ENCODE peak calls at places on chromosomes 12 and 14, in ten cellular contexts. N is NB4, K is foreskin fibroblast, F is epithelial cell of esophagus, C is ovary, Q is thoracic aorta, M is astrocyte, W is HFF-Myc, Y is HCT116, Z is cardiac fibroblast. V is an unnamed sample.

GRCh38 chr12:108973753-108974152 is 47.1 kb downstream of the SVOP start:
- DNase-seq in Q (no peak), Y (no peak), Z (no peak), N (no peak), W (no peak), F (no peak), K (no peak), M (no peak), C (no peak), V (no peak)

GRCh38 chr14:88983755-88984154 is 159.3 kb downstream of the TTC8 start:
- DNase-seq in C (no peak), Q (no peak), K (peak), F (peak), W (peak), Z (peak), Y (no peak), N (no peak), M (peak), V (peak)

GRCh38 chr14:68658029-68658509 is 134.8 kb downstream of the ZFP36L1 start:
- DNase-seq in M (no peak), K (no peak), W (no peak), C (peak), Z (no peak), N (no peak), Y (no peak), F (no peak), Q (no peak), V (no peak)

GRCh38 chr14:45249847-45250575 is 3.0 kb downstream of the MIS18BP1 start:
- DNase-seq in N (peak), F (peak), Z (peak), Q (no peak), W (peak), C (no peak), K (peak), M (peak), Y (no peak), V (no peak)

GRCh38 chr14:31449136-31449535 is 8.2 kb downstream of the DTD2 start:
- DNase-seq in Q (no peak), Y (no peak), K (no peak), M (no peak), C (no peak), W (no peak), F (no peak), Z (no peak), N (no peak), V (no peak)

GRCh38 chr12:92581579-92581978 is 121.2 kb upstream of the PLEKHG7 start:
- DNase-seq in W (no peak), Y (no peak), F (no peak), K (no peak), N (peak), Q (no peak), M (no peak), Z (no peak), C (no peak), V (no peak)

GRCh38 chr14:54706768-54707167 is 139.8 kb downstream of the SAMD4A start:
- DNase-seq in F (no peak), N (no peak), C (no peak), Z (no peak), K (no peak), M (no peak), Q (no peak), Y (no peak), W (no peak), V (no peak)

GRCh38 chr12:110619534-110619953 is 5.6 kb downstream of the TCTN1 start:
- DNase-seq in C (no peak), W (no peak), F (no peak), Y (no peak), Z (no peak), Q (no peak), N (peak), K (peak), M (no peak), V (no peak)

GRCh38 chr14:20388159-20388558 is 25.1 kb downstream of the TEP1 start:
- DNase-seq in C (no peak), K (no peak), Y (no peak), N (no peak), Q (no peak), W (no peak), M (no peak), F (no peak), Z (no peak), V (no peak)

GRCh38 chr12:113325938-113326337 is 9.0 kb downstream of the SLC8B1 start:
- DNase-seq in W (peak), F (no peak), C (no peak), M (peak), Y (no peak), Q (no peak), K (peak), Z (peak), N (no peak), V (no peak)

GRCh38 chr12:131223171-131223761 is 269.6 kb downstream of the ADGRD1 start:
- DNase-seq in K (no peak), Z (no peak), C (no peak), W (no peak), Y (no peak), Q (no peak), M (no peak), F (no peak), N (no peak), V (no peak)

GRCh38 chr14:83217492-83217891 is 1683.8 kb upstream of the SEL1L start:
- DNase-seq in K (peak), Y (no peak), C (no peak), F (peak), Q (no peak), W (no peak), M (peak), Z (peak), N (no peak), V (peak)

GRCh38 chr12:72267974-72268373 is 4.2 kb upstream of the TRHDE start:
- DNase-seq in M (no peak), C (peak), Z (no peak), K (peak), W (no peak), Q (no peak), Y (no peak), N (no peak), F (no peak), V (no peak)
- TF ChIP-seq CTCF in M (peak), C (no peak), Z (peak), K (peak), W (peak), Q (peak), Y (peak), N (no peak), F (peak), V (no peak)

GRCh38 chr12:79652521-79652920 is 38.2 kb downstream of the PAWR start:
- DNase-seq in Z (no peak), W (no peak), M (no peak), F (no peak), Q (no peak), Y (no peak), K (no peak), N (no peak), C (no peak), V (no peak)
- H3K4me3 ChIP-seq in Z (no peak), W (no peak), M (no peak), F (no peak), Q (no peak), Y (no peak), K (no peak), N (no peak), C (no peak), V (no peak)

GRCh38 chr14:50977863-50978520 is 33.7 kb upstream of the PYGL start:
- DNase-seq in Q (no peak), Z (no peak), W (no peak), C (no peak), M (no peak), K (no peak), F (no peak), Y (no peak), N (peak), V (no peak)

GRCh38 chr14:50978888-50979287 is 34.6 kb upstream of the PYGL start:
- DNase-seq in Z (no peak), Q (no peak), C (no peak), Y (no peak), F (no peak), W (no peak), M (no peak), N (no peak), K (no peak), V (no peak)

GRCh38 chr14:50980451-50980850 is 36.2 kb upstream of the PYGL start:
- DNase-seq in Q (no peak), F (no peak), C (no peak), Y (no peak), N (no peak), Z (no peak), M (no peak), K (no peak), W (no peak), V (no peak)

GRCh38 chr14:50974118-50974517 is 29.8 kb upstream of the PYGL start:
- DNase-seq in M (no peak), Y (no peak), Q (no peak), Z (no peak), F (no peak), N (no peak), K (no peak), C (no peak), W (no peak), V (no peak)

DNA sequence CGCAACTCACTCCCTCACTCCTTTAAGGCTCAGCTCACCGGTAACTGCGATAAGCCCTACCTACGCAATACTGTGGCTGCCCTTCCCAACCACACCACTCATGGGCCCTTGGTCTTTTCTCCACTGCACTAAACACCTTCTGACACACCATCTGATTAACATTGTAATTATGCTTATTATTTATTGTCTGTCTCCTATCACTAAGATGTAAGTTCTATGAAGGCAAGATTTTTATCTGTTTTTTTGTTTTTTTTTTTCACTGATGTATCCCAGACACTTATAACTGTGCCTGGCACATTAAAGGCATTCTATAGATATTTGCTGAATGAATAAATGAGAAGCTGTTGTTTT is 34.2 kb upstream of the PYGL start:
- DNase-seq in Q (no peak), C (no peak), M (no peak), K (no peak), Y (no peak), Z (no peak), F (no peak), N (no peak), W (no peak), V (no peak)
- TF ChIP-seq CTCF in Q (no peak), C (no peak), M (no peak), K (no peak), Y (no peak), Z (no peak), F (no peak), N (no peak), W (no peak), V (no peak)

DNA sequence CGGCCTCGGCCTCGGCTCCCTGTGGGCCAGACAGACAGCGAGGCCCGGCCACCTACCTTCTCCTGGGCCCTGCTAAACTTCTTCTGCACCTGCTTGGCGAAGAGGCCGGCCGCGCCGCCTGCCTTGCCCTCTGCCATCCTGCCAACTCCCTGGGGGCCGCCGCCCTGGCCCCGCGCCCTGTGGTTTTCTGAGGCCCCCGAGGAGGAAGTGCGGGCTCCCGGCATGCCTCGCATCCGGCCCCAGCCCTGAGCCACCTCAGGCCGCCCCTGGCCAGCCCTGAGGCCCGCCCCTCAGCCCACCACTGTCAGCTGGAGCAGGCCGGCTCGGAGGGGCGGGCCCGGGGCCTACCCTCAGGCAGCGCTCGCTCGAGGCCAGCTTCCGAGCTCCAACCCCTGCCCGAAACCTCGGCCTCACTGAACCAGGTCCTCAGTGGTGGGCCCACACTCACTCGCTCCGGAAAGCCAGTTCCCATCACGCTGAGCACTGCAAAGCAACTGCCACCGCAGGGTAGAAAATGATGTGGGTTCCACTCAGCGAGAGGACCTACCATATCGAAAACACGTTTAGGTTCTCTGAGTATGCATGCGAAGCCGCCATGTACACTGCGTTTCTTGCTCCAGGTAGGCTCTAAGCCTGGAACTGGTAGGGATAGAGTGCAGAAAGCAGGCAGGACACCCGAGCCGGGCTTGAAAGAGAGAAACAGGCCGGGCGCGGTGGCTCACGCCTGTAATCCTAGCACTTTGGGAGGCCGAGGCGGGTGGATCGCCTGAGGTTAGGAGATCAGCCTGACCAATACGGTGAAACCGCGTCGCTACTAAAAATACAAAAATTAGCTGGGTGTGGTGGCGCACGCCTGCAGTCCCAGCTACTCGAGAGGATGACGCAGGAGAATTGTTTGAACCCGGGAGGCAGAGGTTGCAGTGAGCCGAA is at the start of gene BIN2:
- DNase-seq in N (peak), W (no peak), Z (no peak), F (no peak), Q (no peak), K (no peak), C (no peak), Y (no peak), M (no peak), V (no peak)
- H3K4me3 ChIP-seq in N (peak), W (no peak), Z (no peak), F (no peak), Q (peak), K (no peak), C (no peak), Y (no peak), M (no peak), V (no peak)

DNA sequence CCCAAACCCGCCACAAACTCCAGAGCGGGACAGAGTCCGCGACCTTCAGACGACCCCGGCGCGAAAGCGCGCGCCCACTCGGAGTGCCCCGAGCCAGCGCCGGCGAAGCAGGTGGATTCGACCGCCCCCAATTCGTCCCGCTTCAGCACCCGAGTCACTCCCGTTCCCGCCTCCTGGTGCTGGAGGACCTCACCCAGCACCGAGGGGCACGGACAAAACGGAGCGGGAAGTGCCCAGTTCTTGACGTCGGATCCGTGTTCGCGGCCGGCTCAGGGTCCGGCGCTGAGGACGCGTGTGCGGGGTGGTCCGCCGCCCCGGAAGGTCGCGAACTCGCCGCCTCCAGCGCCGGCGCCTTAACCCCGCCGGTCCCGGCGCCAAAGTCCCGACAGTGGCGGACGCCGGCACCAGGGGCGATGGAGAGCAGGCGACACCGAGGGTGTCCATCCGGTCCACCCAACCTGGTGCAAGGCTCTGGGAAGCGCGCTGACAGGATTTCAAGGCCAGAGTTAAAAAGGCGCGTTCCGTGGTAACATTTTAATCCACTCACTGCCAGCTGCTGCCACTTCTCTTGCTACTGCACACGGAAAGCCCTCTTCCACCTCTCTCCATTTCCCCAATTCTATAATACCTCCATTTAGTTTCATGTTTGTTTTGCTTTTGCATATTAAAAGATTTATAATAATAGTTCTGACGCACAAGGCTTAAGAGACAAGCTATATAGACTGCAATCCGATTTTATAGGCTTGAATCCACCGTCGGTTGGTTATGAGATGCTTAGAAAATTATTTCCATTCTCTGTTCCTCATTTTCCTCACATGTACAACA is 240.0 kb upstream of the CPNE8 start:
- DNase-seq in W (no peak), Q (no peak), Z (peak), C (peak), N (no peak), M (no peak), F (peak), Y (no peak), K (no peak), V (no peak)
- TF ChIP-seq CTCF in W (peak), Q (no peak), Z (peak), C (no peak), N (no peak), M (peak), F (peak), Y (peak), K (peak), V (peak)

GRCh38 chr12:103751171-103751570 is 89.9 kb downstream of the NT5DC3 start:
- DNase-seq in W (no peak), Z (no peak), Y (no peak), Q (no peak), M (no peak), K (no peak), N (peak), F (no peak), C (no peak), V (no peak)

GRCh38 chr12:103748875-103749274 is 92.2 kb downstream of the NT5DC3 start:
- DNase-seq in C (no peak), Y (no peak), M (no peak), F (no peak), Z (no peak), W (no peak), Q (no peak), K (no peak), N (no peak), V (no peak)

GRCh38 chr12:103755425-103755824 is 85.6 kb downstream of the NT5DC3 start:
- DNase-seq in F (no peak), Y (no peak), Z (no peak), Q (no peak), C (no peak), N (no peak), W (no peak), K (no peak), M (no peak), V (no peak)

GRCh38 chr12:103748002-103748401 is 93.0 kb downstream of the NT5DC3 start:
- DNase-seq in Z (no peak), M (no peak), W (no peak), C (no peak), N (no peak), Q (no peak), K (no peak), Y (no peak), F (peak), V (peak)

GRCh38 chr12:103751600-103751999 is 89.4 kb downstream of the NT5DC3 start:
- DNase-seq in Q (no peak), C (no peak), Y (no peak), Z (peak), M (no peak), K (peak), W (no peak), F (no peak), N (no peak), V (no peak)
- H3K4me3 ChIP-seq in Q (no peak), C (no peak), Y (no peak), Z (no peak), M (no peak), K (no peak), W (no peak), F (no peak), N (no peak), V (no peak)

DNA sequence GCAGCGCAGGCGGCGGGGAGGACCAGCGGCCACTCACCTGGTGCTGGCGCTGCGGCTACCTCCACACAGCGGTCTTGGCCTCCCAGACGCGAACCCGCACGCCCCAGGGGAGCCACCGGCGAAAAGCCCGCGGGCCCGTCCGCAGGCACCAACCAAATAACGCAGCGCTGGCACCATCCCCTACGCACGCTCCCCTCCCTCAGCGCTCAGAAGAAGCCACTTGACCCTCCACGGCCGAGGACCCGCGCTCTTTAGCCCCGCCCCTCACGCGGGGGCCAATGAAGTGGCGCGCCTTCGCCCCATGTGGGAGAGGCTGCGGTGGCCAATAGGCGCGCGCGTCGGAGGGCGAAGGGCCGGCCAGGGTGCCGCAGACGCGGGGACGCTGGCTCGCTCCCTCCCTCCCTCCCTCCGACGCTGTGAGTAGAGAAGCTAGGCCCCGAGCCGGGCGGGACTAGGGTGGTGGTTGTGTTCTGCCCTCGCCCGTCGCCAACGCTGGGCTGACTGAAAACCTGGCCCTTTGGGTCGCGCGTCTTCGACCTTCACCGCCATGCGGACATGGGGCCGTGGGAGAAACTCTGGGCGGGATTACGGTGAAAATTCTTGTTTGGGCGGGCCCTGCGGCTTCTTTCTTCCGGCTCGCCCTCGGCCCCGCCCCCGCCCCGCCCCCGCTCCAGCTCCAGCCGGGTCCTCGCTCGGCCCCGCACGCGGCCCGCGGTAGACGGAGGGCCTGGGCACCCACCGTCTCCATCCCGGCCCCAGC is at the start of the genes DMAC2L and L2HGDH:
- DNase-seq in N (peak), F (peak), Y (peak), K (peak), C (peak), Q (peak), Z (peak), M (peak), W (peak), V (peak)
- TF ChIP-seq CTCF in N (no peak), F (no peak), Y (no peak), K (no peak), C (no peak), Q (no peak), Z (no peak), M (no peak), W (no peak), V (no peak)

GRCh38 chr12:104568881-104569280 is 112.1 kb downstream of the CHST11 start:
- DNase-seq in F (no peak), N (no peak), Z (no peak), C (no peak), Y (no peak), Q (no peak), W (no peak), K (no peak), M (no peak), V (no peak)

GRCh38 chr12:104569348-104570173 is 112.8 kb downstream of the CHST11 start:
- DNase-seq in Y (no peak), F (no peak), C (no peak), K (no peak), Q (no peak), W (no peak), M (no peak), N (peak), Z (peak), V (no peak)

GRCh38 chr12:104571328-104571727 is 114.6 kb downstream of the CHST11 start:
- DNase-seq in W (no peak), C (no peak), M (no peak), N (peak), Q (no peak), K (no peak), Z (no peak), Y (no peak), F (no peak), V (peak)

GRCh38 chr12:104567832-104568490 is 111.2 kb downstream of the CHST11 start:
- DNase-seq in K (no peak), N (peak), Q (no peak), M (no peak), C (no peak), Y (no peak), Z (peak), F (no peak), W (no peak), V (no peak)

GRCh38 chr12:104570174-104570907 is 113.6 kb downstream of the CHST11 start:
- DNase-seq in M (no peak), Q (no peak), F (no peak), Z (no peak), W (no peak), K (no peak), N (peak), C (no peak), Y (no peak), V (no peak)
- H3K4me3 ChIP-seq in M (no peak), Q (no peak), F (no peak), Z (no peak), W (no peak), K (no peak), N (peak), C (no peak), Y (no peak), V (no peak)

GRCh38 chr12:55820679-55821078 is 2.8 kb downstream of the ORMDL2 start:
- DNase-seq in W (no peak), Z (peak), F (peak), K (peak), Y (no peak), Q (no peak), M (no peak), C (no peak), N (peak), V (no peak)
- TF ChIP-seq CTCF in W (peak), Z (peak), F (peak), K (peak), Y (peak), Q (no peak), M (peak), C (no peak), N (peak), V (peak)

GRCh38 chr14:102005336-102005735 is 41.0 kb downstream of the DYNC1H1 start:
- DNase-seq in F (no peak), K (no peak), M (no peak), Q (no peak), Z (no peak), C (no peak), Y (no peak), W (no peak), N (no peak), V (no peak)
- H3K4me3 ChIP-seq in F (no peak), K (no peak), M (no peak), Q (no peak), Z (no peak), C (no peak), Y (no peak), W (no peak), N (no peak), V (no peak)